ENCODE peak calls at places on chromosomes 2 and 18, in seven cellular contexts. One of them, this sample, is unnamed. For H3K4me1, the result is how much of the 10 kb centered on the place peaks cover.

GRCh38 chr2:96869824-96870630 is at the start of gene SEMA4C:
- DNase-seq in prostate gland: peak
- DNase-seq in colonic mucosa: peak
- DNase-seq in PC-3: no peak
- DNase-seq in heart right ventricle: peak
- DNase-seq in tibial artery: peak
- DNase-seq in DND-41: no peak
- DNase-seq in this sample: peak

GRCh38 chr2:104572856-104573255 is 281.1 kb upstream of the POU3F3 start:
- DNase-seq in prostate gland: no peak
- DNase-seq in colonic mucosa: no peak
- DNase-seq in PC-3: no peak
- DNase-seq in heart right ventricle: no peak
- DNase-seq in tibial artery: no peak
- DNase-seq in DND-41: no peak
- DNase-seq in this sample: no peak

GRCh38 chr2:11796190-11797171 is 50.0 kb downstream of the LPIN1 start:
- DNase-seq in prostate gland: no peak
- DNase-seq in colonic mucosa: no peak
- DNase-seq in PC-3: no peak
- DNase-seq in heart right ventricle: no peak
- DNase-seq in tibial artery: no peak
- DNase-seq in DND-41: no peak
- DNase-seq in this sample: no peak

GRCh38 chr18:30487962-30488361 is 554.6 kb downstream of the DSC3 start:
- DNase-seq in prostate gland: no peak
- DNase-seq in colonic mucosa: no peak
- DNase-seq in PC-3: peak
- DNase-seq in heart right ventricle: no peak
- DNase-seq in tibial artery: no peak
- DNase-seq in DND-41: no peak
- DNase-seq in this sample: no peak

GRCh38 chr2:113187771-113188170 is 14.0 kb downstream of the PSD4 start:
- DNase-seq in prostate gland: no peak
- DNase-seq in colonic mucosa: no peak
- DNase-seq in PC-3: no peak
- DNase-seq in heart right ventricle: no peak
- DNase-seq in tibial artery: no peak
- DNase-seq in DND-41: no peak
- DNase-seq in this sample: no peak

GRCh38 chr2:2560374-2561015 is 229.4 kb upstream of the MYT1L start:
- DNase-seq in prostate gland: no peak
- DNase-seq in colonic mucosa: no peak
- DNase-seq in PC-3: no peak
- DNase-seq in heart right ventricle: no peak
- DNase-seq in tibial artery: peak
- DNase-seq in DND-41: no peak
- DNase-seq in this sample: no peak

GRCh38 chr2:139031722-139032121 is 251.5 kb upstream of the NXPH2 start:
- DNase-seq in prostate gland: no peak
- DNase-seq in colonic mucosa: no peak
- DNase-seq in PC-3: peak
- DNase-seq in heart right ventricle: no peak
- DNase-seq in tibial artery: no peak
- DNase-seq in DND-41: no peak
- DNase-seq in this sample: no peak

GRCh38 chr2:73068147-73068546 is 3.4 kb downstream of the SFXN5 start:
- DNase-seq in prostate gland: no peak
- DNase-seq in colonic mucosa: no peak
- DNase-seq in PC-3: no peak
- DNase-seq in heart right ventricle: no peak
- DNase-seq in tibial artery: no peak
- DNase-seq in DND-41: no peak
- DNase-seq in this sample: no peak

GRCh38 chr2:214126135-214126534 is 284.7 kb upstream of the VWC2L start:
- DNase-seq in prostate gland: no peak
- DNase-seq in colonic mucosa: no peak
- DNase-seq in PC-3: peak
- DNase-seq in heart right ventricle: no peak
- DNase-seq in tibial artery: no peak
- DNase-seq in DND-41: no peak
- DNase-seq in this sample: no peak

GRCh38 chr2:69255760-69256159 is 131.3 kb downstream of the GFPT1 start:
- DNase-seq in prostate gland: no peak
- DNase-seq in colonic mucosa: no peak
- DNase-seq in PC-3: no peak
- DNase-seq in heart right ventricle: no peak
- DNase-seq in tibial artery: no peak
- DNase-seq in DND-41: no peak
- DNase-seq in this sample: no peak

GRCh38 chr2:46379213-46380037 is 82.2 kb downstream of the EPAS1 start:
- DNase-seq in prostate gland: no peak
- DNase-seq in colonic mucosa: no peak
- DNase-seq in PC-3: no peak
- DNase-seq in heart right ventricle: no peak
- DNase-seq in tibial artery: no peak
- DNase-seq in DND-41: no peak
- DNase-seq in this sample: no peak

GRCh38 chr2:233021771-233022170 is 8.7 kb upstream of the NGEF start:
- DNase-seq in prostate gland: no peak
- DNase-seq in colonic mucosa: no peak
- DNase-seq in PC-3: peak
- DNase-seq in heart right ventricle: no peak
- DNase-seq in tibial artery: no peak
- DNase-seq in DND-41: no peak
- DNase-seq in this sample: no peak

GRCh38 chr2:147824625-147825024 is 20.2 kb upstream of the ACVR2A start:
- DNase-seq in prostate gland: no peak
- DNase-seq in colonic mucosa: no peak
- DNase-seq in PC-3: no peak
- DNase-seq in heart right ventricle: no peak
- DNase-seq in tibial artery: no peak
- DNase-seq in DND-41: no peak
- DNase-seq in this sample: no peak

GRCh38 chr18:457120-457519 is 43.4 kb downstream of the COLEC12 start:
- DNase-seq in prostate gland: peak
- DNase-seq in colonic mucosa: no peak
- DNase-seq in PC-3: no peak
- DNase-seq in heart right ventricle: peak
- DNase-seq in tibial artery: peak
- DNase-seq in DND-41: peak
- DNase-seq in this sample: no peak

DNA sequence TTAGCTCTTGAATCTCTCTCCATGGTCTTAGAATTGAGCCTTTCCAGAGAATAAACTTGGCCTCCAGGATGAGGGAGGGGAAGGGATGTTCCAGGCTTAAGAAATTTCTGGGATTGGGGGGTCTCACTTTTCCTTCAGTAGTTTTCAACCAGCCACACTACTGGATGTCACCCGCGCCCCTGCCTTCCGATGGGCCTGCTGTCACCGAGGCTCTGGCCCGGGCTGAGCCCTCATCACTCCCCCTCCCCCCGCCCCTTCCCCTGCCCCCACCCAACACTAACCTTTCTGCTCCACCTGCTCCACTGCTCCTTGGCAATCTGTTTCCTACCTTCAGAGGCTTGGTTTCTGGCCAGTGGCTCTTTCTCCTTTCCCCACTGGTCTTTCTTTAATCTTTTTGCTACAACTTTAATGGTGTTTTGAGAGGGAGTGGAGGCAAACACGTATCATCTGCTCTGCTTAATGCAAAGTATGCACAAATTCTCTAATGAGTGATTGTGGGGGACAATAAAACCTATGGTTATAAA is 155.2 kb downstream of the WDSUB1 start:
- DNase-seq in prostate gland: no peak
- DNase-seq in colonic mucosa: no peak
- DNase-seq in PC-3: no peak
- DNase-seq in heart right ventricle: no peak
- DNase-seq in tibial artery: no peak
- DNase-seq in DND-41: no peak
- DNase-seq in this sample: no peak
- H3K4me1 ChIP-seq in prostate gland: under half
- H3K4me1 ChIP-seq in colonic mucosa: under half
- H3K4me1 ChIP-seq in PC-3: under half
- H3K4me1 ChIP-seq in heart right ventricle: half or more
- H3K4me1 ChIP-seq in tibial artery: under half
- H3K4me1 ChIP-seq in DND-41: under half
- H3K4me1 ChIP-seq in this sample: under half

GRCh38 chr18:74589820-74590219 is 7.8 kb upstream of the ZNF407 start:
- DNase-seq in prostate gland: no peak
- DNase-seq in colonic mucosa: no peak
- DNase-seq in PC-3: no peak
- DNase-seq in heart right ventricle: no peak
- DNase-seq in tibial artery: no peak
- DNase-seq in DND-41: no peak
- DNase-seq in this sample: no peak
- H3K4me1 ChIP-seq in prostate gland: under half
- H3K4me1 ChIP-seq in colonic mucosa: under half
- H3K4me1 ChIP-seq in PC-3: under half
- H3K4me1 ChIP-seq in heart right ventricle: under half
- H3K4me1 ChIP-seq in tibial artery: under half
- H3K4me1 ChIP-seq in DND-41: under half
- H3K4me1 ChIP-seq in this sample: under half

DNA sequence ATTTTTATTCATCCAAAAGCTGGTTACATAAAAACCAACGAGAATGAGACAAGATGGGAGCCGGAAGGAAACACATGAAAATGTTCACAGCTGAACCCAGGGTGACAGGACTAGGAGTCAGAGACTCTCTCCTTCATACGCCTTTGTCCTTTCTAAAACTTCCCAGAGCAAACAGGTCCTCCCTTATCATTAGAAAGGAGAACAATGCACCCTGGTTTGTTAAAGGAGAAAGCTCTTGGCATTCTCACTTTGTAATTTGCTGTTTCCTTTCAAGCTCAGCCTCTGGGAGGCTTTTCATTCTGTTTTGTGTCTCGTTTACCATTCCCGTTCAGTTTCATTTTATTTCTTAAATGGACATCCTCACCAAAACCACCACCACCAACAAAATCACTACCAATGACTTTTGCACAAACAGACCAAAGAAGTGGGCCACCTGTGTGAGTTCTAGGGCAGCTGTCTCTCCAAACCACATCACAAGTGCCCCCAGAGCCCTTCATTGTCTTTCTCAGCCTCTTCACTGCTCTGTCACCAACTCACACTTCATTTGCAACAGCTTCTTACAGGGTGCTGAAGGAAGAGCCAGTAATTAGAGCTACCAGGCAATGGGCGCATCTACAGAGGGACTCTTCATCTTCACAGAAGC is 105.3 kb downstream of the HDAC4 start:
- DNase-seq in prostate gland: no peak
- DNase-seq in colonic mucosa: no peak
- DNase-seq in PC-3: no peak
- DNase-seq in heart right ventricle: no peak
- DNase-seq in tibial artery: peak
- DNase-seq in DND-41: peak
- DNase-seq in this sample: no peak
- H3K4me1 ChIP-seq in prostate gland: under half
- H3K4me1 ChIP-seq in colonic mucosa: under half
- H3K4me1 ChIP-seq in PC-3: under half
- H3K4me1 ChIP-seq in heart right ventricle: half or more
- H3K4me1 ChIP-seq in tibial artery: under half
- H3K4me1 ChIP-seq in DND-41: half or more
- H3K4me1 ChIP-seq in this sample: under half

DNA sequence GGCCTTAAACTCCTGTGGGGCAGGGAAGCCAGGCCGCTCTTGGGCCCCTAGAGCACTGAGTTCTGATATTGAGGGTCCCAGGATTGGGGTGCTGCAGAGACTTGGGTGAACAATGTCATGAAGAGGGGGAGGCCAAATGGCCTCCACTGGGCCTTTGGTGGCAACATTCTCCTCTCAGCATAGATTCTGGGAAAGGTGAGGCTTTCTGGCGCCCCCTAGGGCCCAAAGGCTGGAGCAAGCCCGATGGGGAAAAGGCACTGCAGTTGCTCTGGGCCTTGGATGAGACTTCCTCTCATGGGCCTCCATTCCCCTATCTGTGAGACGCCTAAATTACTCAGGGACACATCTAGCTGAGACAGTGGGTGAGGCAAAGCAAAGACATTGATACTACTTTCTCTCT is 84.8 kb downstream of the ACAA2 start:
- DNase-seq in prostate gland: no peak
- DNase-seq in colonic mucosa: peak
- DNase-seq in PC-3: peak
- DNase-seq in heart right ventricle: peak
- DNase-seq in tibial artery: no peak
- DNase-seq in DND-41: peak
- DNase-seq in this sample: peak
- H3K4me1 ChIP-seq in prostate gland: under half
- H3K4me1 ChIP-seq in colonic mucosa: under half
- H3K4me1 ChIP-seq in PC-3: under half
- H3K4me1 ChIP-seq in heart right ventricle: under half
- H3K4me1 ChIP-seq in tibial artery: under half
- H3K4me1 ChIP-seq in DND-41: under half
- H3K4me1 ChIP-seq in this sample: under half

DNA sequence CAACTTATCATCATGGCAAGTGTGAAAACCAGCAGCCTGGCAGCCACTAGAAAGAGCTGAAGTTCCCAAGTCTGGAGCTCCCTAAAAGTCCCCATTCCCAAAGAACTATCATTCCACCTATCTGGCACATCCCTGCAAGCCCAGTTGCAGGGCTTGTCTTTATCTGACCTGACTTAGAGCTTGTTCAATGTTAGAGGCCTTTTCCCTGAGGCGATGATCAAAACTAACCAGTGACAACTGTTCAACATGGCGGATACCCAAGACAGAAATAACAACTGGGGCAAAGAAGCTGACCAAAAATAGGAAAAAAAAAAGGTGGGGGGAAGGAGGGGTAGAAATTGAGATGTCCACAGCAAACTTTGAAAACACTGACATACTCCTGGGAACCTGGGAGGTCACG is 24.5 kb upstream of the RNU4ATAC start:
- DNase-seq in prostate gland: no peak
- DNase-seq in colonic mucosa: no peak
- DNase-seq in PC-3: no peak
- DNase-seq in heart right ventricle: no peak
- DNase-seq in tibial artery: no peak
- DNase-seq in DND-41: no peak
- DNase-seq in this sample: no peak
- H3K4me1 ChIP-seq in prostate gland: under half
- H3K4me1 ChIP-seq in colonic mucosa: under half
- H3K4me1 ChIP-seq in PC-3: under half
- H3K4me1 ChIP-seq in heart right ventricle: under half
- H3K4me1 ChIP-seq in tibial artery: under half
- H3K4me1 ChIP-seq in DND-41: under half
- H3K4me1 ChIP-seq in this sample: under half

GRCh38 chr2:61376211-61376610 is 94.7 kb downstream of the USP34 start:
- DNase-seq in prostate gland: no peak
- DNase-seq in colonic mucosa: no peak
- DNase-seq in PC-3: no peak
- DNase-seq in heart right ventricle: no peak
- DNase-seq in tibial artery: no peak
- DNase-seq in DND-41: no peak
- DNase-seq in this sample: no peak

GRCh38 chr2:61377046-61377445 is 93.8 kb downstream of the USP34 start:
- DNase-seq in prostate gland: no peak
- DNase-seq in colonic mucosa: no peak
- DNase-seq in PC-3: no peak
- DNase-seq in heart right ventricle: no peak
- DNase-seq in tibial artery: no peak
- DNase-seq in DND-41: no peak
- DNase-seq in this sample: no peak

GRCh38 chr2:61380120-61380881 is 90.6 kb downstream of the USP34 start:
- DNase-seq in prostate gland: no peak
- DNase-seq in colonic mucosa: no peak
- DNase-seq in PC-3: no peak
- DNase-seq in heart right ventricle: no peak
- DNase-seq in tibial artery: no peak
- DNase-seq in DND-41: no peak
- DNase-seq in this sample: no peak

GRCh38 chr2:61378281-61378680 is 92.6 kb downstream of the USP34 start:
- DNase-seq in prostate gland: no peak
- DNase-seq in colonic mucosa: no peak
- DNase-seq in PC-3: no peak
- DNase-seq in heart right ventricle: no peak
- DNase-seq in tibial artery: no peak
- DNase-seq in DND-41: no peak
- DNase-seq in this sample: no peak
- H3K4me1 ChIP-seq in prostate gland: under half
- H3K4me1 ChIP-seq in colonic mucosa: under half
- H3K4me1 ChIP-seq in PC-3: under half
- H3K4me1 ChIP-seq in heart right ventricle: under half
- H3K4me1 ChIP-seq in tibial artery: under half
- H3K4me1 ChIP-seq in DND-41: under half
- H3K4me1 ChIP-seq in this sample: under half